ENCODE peak calls at places on chromosomes 12 and 14, in nine cellular contexts. Q is A549, D is pancreas, Y is sigmoid colon, S is heart left ventricle, H is gastrocnemius medialis, B is fibroblast of lung, K is IMR-90, E is GM23338. L is an unnamed sample. For H3K4me1, the result is how much of the 10 kb centered on the place peaks cover.

GRCh38 chr12:101459642-101460346 is 15.3 kb upstream of the SPIC start:
- DNase-seq in B (peak), D (no peak), S (no peak), Q (peak), Y (no peak), H (no peak), E (peak), K (peak), L (peak)

GRCh38 chr14:46034305-46034704 is 617.3 kb downstream of the RPL10L start:
- DNase-seq in E (peak), S (no peak), D (no peak), K (no peak), H (no peak), Q (no peak), Y (no peak), B (no peak), L (no peak)

GRCh38 chr12:119398190-119398589 is 63.7 kb downstream of the CCDC60 start:
- DNase-seq in H (no peak), Y (no peak), S (no peak), Q (no peak), D (no peak), K (no peak), B (no peak), E (no peak), L (no peak)

GRCh38 chr12:124543052-124543590 is 24.3 kb downstream of the NCOR2 start:
- DNase-seq in K (no peak), B (no peak), Y (no peak), H (no peak), D (no peak), E (no peak), Q (peak), S (no peak), L (no peak)

GRCh38 chr12:124510301-124510970 is 57.0 kb downstream of the NCOR2 start:
- DNase-seq in K (no peak), H (peak), B (no peak), Q (no peak), S (peak), D (no peak), Y (no peak), E (peak), L (no peak)

GRCh38 chr12:31274520-31275300 is 51.2 kb downstream of the SINHCAF start:
- DNase-seq in B (no peak), Q (no peak), H (no peak), Y (no peak), S (no peak), D (no peak), K (no peak), E (no peak), L (no peak)

GRCh38 chr12:98698603-98699463 is 53.7 kb downstream of the APAF1 start:
- DNase-seq in Y (peak), B (peak), S (peak), E (peak), H (peak), Q (peak), D (peak), K (peak), L (peak)

GRCh38 chr14:91891721-91892220 is 24.4 kb upstream of the TC2N start:
- DNase-seq in Q (no peak), S (no peak), E (no peak), B (peak), Y (no peak), K (no peak), D (no peak), H (no peak), L (no peak)

GRCh38 chr12:43099691-43100163 is 452.3 kb downstream of the ADAMTS20 start:
- DNase-seq in H (no peak), B (no peak), E (no peak), S (no peak), Y (no peak), D (no peak), K (peak), Q (no peak), L (no peak)

GRCh38 chr12:106581543-106582263 is 1.1 kb upstream of the RFX4 start:
- DNase-seq in S (no peak), D (no peak), K (no peak), B (no peak), Q (peak), Y (no peak), H (no peak), E (peak), L (no peak)

GRCh38 chr14:77214216-77214615 is 32.6 kb downstream of the TMEM63C start:
- DNase-seq in Y (no peak), D (no peak), Q (no peak), E (no peak), H (no peak), K (no peak), S (no peak), B (no peak), L (no peak)

GRCh38 chr14:39974036-39974435 is 541.8 kb upstream of the FBXO33 start:
- DNase-seq in D (no peak), B (no peak), E (no peak), K (no peak), H (no peak), S (no peak), Q (no peak), Y (no peak), L (no peak)

GRCh38 chr12:109018276-109018675 is 2.6 kb downstream of the SVOP start:
- DNase-seq in Q (no peak), S (no peak), Y (no peak), B (no peak), H (no peak), E (no peak), K (no peak), D (no peak), L (no peak)

GRCh38 chr14:24094839-24095195 is 706 bp downstream of the PCK2 start:
- DNase-seq in Q (no peak), K (no peak), D (no peak), H (no peak), B (no peak), Y (no peak), S (no peak), E (peak), L (no peak)

GRCh38 chr12:55932546-55932919 is 1.6 kb downstream of the DGKA start:
- DNase-seq in Y (no peak), Q (no peak), H (no peak), E (no peak), K (peak), D (no peak), B (peak), S (no peak), L (peak)

GRCh38 chr14:58239259-58240210 is 5.1 kb upstream of the PSMA3 start:
- DNase-seq in Q (peak), D (peak), E (peak), K (peak), Y (peak), H (peak), B (peak), S (peak), L (peak)

GRCh38 chr12:79635676-79636075 is 55.1 kb downstream of the PAWR start:
- DNase-seq in K (peak), E (no peak), H (no peak), S (no peak), Y (no peak), B (peak), Q (no peak), D (no peak), L (no peak)

GRCh38 chr14:87896393-87897380 is 96.3 kb downstream of the GALC start:
- DNase-seq in H (no peak), Y (no peak), S (no peak), Q (peak), K (peak), D (no peak), E (peak), B (peak), L (peak)

GRCh38 chr14:89621009-89621421 is 204.0 kb upstream of the FOXN3 start:
- DNase-seq in E (no peak), K (no peak), S (no peak), Y (no peak), D (peak), B (no peak), Q (no peak), H (no peak), L (no peak)

GRCh38 chr12:84793558-84794367 is 118.8 kb downstream of the SLC6A15 start:
- DNase-seq in B (peak), E (no peak), S (no peak), D (no peak), Q (no peak), H (no peak), Y (no peak), K (peak), L (no peak)

GRCh38 chr12:5716221-5716620 is 228.8 kb downstream of the ANO2 start:
- DNase-seq in D (no peak), Q (no peak), S (no peak), B (peak), E (no peak), Y (no peak), K (peak), H (no peak), L (no peak)

GRCh38 chr14:51554339-51554920 is 97.3 kb upstream of the FRMD6 start:
- DNase-seq in Q (no peak), S (no peak), Y (no peak), H (no peak), K (peak), B (peak), D (no peak), E (no peak), L (no peak)

GRCh38 chr12:109621864-109622485 is 48.4 kb downstream of the MVK start:
- DNase-seq in K (no peak), H (no peak), B (no peak), Y (no peak), E (peak), D (peak), S (no peak), Q (no peak), L (no peak)

GRCh38 chr14:101480747-101481530 is 80.4 kb upstream of the DIO3 start:
- DNase-seq in S (peak), H (no peak), Y (peak), B (peak), K (peak), D (no peak), Q (peak), E (no peak), L (no peak)

GRCh38 chr12:29750928-29751220 is 32.9 kb downstream of the TMTC1 start:
- DNase-seq in E (no peak), Q (no peak), B (no peak), D (no peak), Y (no peak), S (no peak), H (no peak), K (no peak), L (no peak)

GRCh38 chr12:80936353-80936641 is 1.4 kb downstream of the LIN7A start:
- DNase-seq in D (no peak), E (peak), K (no peak), Q (no peak), S (no peak), Y (peak), B (no peak), H (no peak), L (no peak)

GRCh38 chr14:103031566-103031911 is 25.8 kb downstream of the CDC42BPB start:
- DNase-seq in D (no peak), Q (no peak), B (no peak), Y (no peak), K (no peak), E (no peak), S (peak), H (no peak), L (no peak)

GRCh38 chr12:67107235-67107634 is 161.9 kb upstream of the CAND1 start:
- DNase-seq in Y (no peak), Q (no peak), B (no peak), K (no peak), E (no peak), D (no peak), H (no peak), S (no peak), L (no peak)

GRCh38 chr14:75705014-75705413 is 44.0 kb downstream of the TTLL5 start:
- DNase-seq in S (no peak), K (peak), B (peak), Q (no peak), D (no peak), H (no peak), Y (no peak), E (no peak), L (no peak)

GRCh38 chr14:93025055-93025454 is 90.7 kb downstream of the ITPK1 start:
- DNase-seq in E (no peak), Y (no peak), Q (no peak), S (no peak), D (no peak), K (no peak), B (no peak), H (no peak), L (no peak)

GRCh38 chr14:106831322-106831720 is 1304.9 kb downstream of the TMEM121 start:
- DNase-seq in B (no peak), E (peak), H (no peak), Q (no peak), D (no peak), S (no peak), K (no peak), Y (no peak), L (no peak)

GRCh38 chr12:95790912-95791849 is 617 bp upstream of the NTN4 start:
- DNase-seq in E (peak), K (peak), D (no peak), H (no peak), B (peak), S (no peak), Q (peak), Y (peak), L (peak)

GRCh38 chr14:21694425-21694824 is 20.8 kb upstream of the OR4E1 start:
- DNase-seq in Q (no peak), E (no peak), Y (no peak), S (no peak), D (no peak), B (no peak), H (no peak), K (no peak), L (no peak)

GRCh38 chr14:65373011-65373670 is 39.4 kb upstream of the FUT8 start:
- DNase-seq in E (peak), Q (no peak), D (no peak), K (no peak), Y (no peak), B (no peak), S (no peak), H (no peak), L (no peak)

GRCh38 chr12:94152292-94153083 is 4.1 kb downstream of the PLXNC1 start:
- DNase-seq in H (no peak), D (no peak), E (no peak), Y (no peak), K (no peak), B (no peak), Q (no peak), S (no peak), L (no peak)
- H3K4me1 ChIP-seq in H (under half), D (under half), E (under half), Y (under half), K (under half), B (under half), Q (under half), S (under half), L (under half)

DNA sequence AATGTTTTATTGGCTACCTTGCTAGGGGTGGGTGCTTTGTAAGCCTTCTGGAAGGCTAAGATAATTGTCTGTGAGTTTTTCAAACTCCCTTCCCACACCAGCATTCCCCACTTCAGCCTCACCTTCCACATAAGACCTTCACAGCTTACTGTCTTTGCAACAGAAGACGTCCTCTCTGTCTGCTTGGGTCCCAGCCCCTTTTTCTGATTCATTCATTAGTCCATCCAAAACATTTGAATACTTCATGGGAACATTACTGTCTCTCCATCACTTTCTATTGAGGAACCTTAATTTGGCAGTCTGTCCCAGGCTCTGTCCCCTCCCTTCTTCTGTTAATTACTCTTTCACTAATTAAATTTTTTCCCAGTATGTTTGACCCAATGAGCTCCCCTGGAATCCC is 965 bp upstream of the MARCHF9 start:
- DNase-seq in Q (no peak), H (no peak), B (no peak), S (no peak), D (no peak), Y (no peak), K (no peak), E (no peak), L (no peak)
- TF ChIP-seq CTCF in Q (no peak), H (no peak), B (no peak), S (no peak), D (no peak), Y (no peak), K (no peak), E (no peak), L (no peak)

GRCh38 chr14:61632401-61633195 is 62.7 kb upstream of the HIF1A start:
- DNase-seq in Y (no peak), B (no peak), E (no peak), K (no peak), S (no peak), D (no peak), Q (no peak), H (no peak), L (no peak)
- H3K27ac ChIP-seq in Y (no peak), B (no peak), E (no peak), K (no peak), S (no peak), D (no peak), Q (no peak), H (no peak), L (no peak)

GRCh38 chr12:103966736-103967135 is 1.1 kb downstream of the TDG start:
- DNase-seq in E (no peak), Y (no peak), D (no peak), Q (no peak), S (no peak), B (no peak), H (no peak), K (no peak), L (no peak)
- H3K4me1 ChIP-seq in E (under half), Y (half or more), D (under half), Q (under half), S (under half), B (under half), H (under half), K (under half), L (under half)

DNA sequence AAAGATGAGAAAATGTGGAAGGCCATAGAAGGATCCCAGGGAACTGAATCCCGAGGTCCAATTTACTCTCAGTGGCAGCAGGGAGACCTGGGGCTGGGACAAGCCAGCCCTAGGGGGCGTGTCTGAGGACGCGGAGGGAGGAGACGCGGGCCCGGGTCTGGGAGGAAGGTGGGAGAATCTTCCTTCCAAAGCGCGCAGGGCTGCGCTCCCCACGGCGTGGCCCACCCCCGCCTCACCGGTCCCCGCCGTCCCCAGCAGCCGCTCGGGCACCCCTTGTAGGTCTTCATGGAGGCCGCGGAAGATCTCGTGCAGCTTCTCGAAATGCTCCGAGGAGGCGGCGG is 323 bp downstream of the VTI1B start:
- DNase-seq in Q (peak), H (peak), S (peak), K (peak), D (peak), B (peak), Y (peak), E (peak), L (peak)
- TF ChIP-seq CTCF in Q (no peak), H (no peak), S (peak), K (peak), D (no peak), B (peak), Y (peak), E (peak), L (no peak)

DNA sequence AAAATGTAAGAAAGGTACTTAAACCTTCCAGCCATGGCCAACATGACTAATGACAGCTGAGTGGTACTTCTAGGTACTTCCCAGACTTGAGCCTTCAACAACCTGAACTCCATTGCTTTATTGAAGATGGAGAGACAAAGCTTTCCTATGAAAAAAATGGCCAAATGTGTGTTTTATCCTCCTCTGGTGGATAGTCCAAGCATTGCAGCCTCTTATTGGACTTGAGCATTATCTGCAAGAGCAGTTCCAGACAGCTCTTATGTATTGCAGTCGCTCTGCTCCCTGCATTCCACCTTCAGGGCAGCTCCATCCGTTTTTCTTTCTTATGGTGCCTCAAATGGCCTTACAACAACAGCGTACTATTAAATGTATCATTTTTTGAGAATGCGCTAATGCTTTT is 588.2 kb downstream of the NRXN3 start:
- DNase-seq in E (peak), K (peak), H (no peak), Y (no peak), S (no peak), Q (peak), D (no peak), B (peak), L (no peak)
- H3K27ac ChIP-seq in E (no peak), K (no peak), H (no peak), Y (no peak), S (no peak), Q (no peak), D (no peak), B (no peak), L (no peak)

DNA sequence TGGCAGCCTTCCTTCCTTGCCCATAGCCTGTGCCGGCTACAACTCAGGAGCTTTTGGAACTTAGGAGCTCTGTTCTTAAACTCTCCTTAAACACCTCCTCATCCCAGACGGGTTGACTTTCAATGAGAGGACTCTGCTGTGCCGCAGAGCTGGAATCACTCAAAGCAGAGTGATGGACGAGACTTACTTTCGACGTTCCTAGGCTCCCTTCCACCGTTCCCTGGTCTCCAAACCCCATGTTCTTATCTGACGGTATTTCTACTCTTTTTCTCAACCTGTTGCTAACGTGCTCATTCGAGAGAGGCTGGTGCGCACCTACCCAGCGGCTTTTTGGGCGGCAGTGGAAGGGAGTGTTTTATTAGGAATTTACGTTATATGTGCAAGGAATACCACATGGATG is 232.7 kb downstream of the CACNA1C start:
- DNase-seq in S (no peak), H (no peak), Q (no peak), E (no peak), Y (no peak), K (no peak), D (no peak), B (no peak), L (no peak)
- H3K4me1 ChIP-seq in S (half or more), H (under half), Q (under half), E (under half), Y (half or more), K (under half), D (under half), B (under half), L (under half)